ENCODE peak calls at places on chromosomes 12 and 14, in six cellular contexts. One of them, this sample, is unnamed.

GRCh38 chr14:76937181-76938091 is 91.1 kb downstream of the IRF2BPL start:
- DNase-seq in MM.1S: no peak
- DNase-seq in SK-N-SH: peak; percentile 93
- DNase-seq in CD8-positive, alpha-beta T cell: no peak
- DNase-seq in neural progenitor cell: peak; percentile 78
- DNase-seq in Panc1: no peak
- DNase-seq in this sample: peak; percentile 90

GRCh38 chr14:64943556-64943955 is 1.0 kb upstream of the GPX2 start:
- DNase-seq in MM.1S: no peak
- DNase-seq in SK-N-SH: no peak
- DNase-seq in CD8-positive, alpha-beta T cell: no peak
- DNase-seq in neural progenitor cell: no peak
- DNase-seq in Panc1: no peak
- DNase-seq in this sample: no peak

GRCh38 chr12:112891093-112892024 is 15.4 kb upstream of the OAS1 start:
- DNase-seq in MM.1S: no peak
- DNase-seq in SK-N-SH: peak; percentile 73
- DNase-seq in CD8-positive, alpha-beta T cell: no peak
- DNase-seq in neural progenitor cell: no peak
- DNase-seq in Panc1: no peak
- DNase-seq in this sample: peak; percentile 75

GRCh38 chr14:51368721-51369163 is 128.7 kb downstream of the TMX1 start:
- DNase-seq in MM.1S: no peak
- DNase-seq in SK-N-SH: no peak
- DNase-seq in CD8-positive, alpha-beta T cell: no peak
- DNase-seq in neural progenitor cell: no peak
- DNase-seq in Panc1: no peak
- DNase-seq in this sample: no peak

GRCh38 chr12:108237272-108237671 is 101.8 kb downstream of the CMKLR1 start:
- DNase-seq in MM.1S: no peak
- DNase-seq in SK-N-SH: no peak
- DNase-seq in CD8-positive, alpha-beta T cell: no peak
- DNase-seq in neural progenitor cell: peak; percentile 18
- DNase-seq in Panc1: no peak
- DNase-seq in this sample: no peak

GRCh38 chr12:96108321-96108720 is 72.9 kb upstream of the LTA4H start:
- DNase-seq in MM.1S: no peak
- DNase-seq in SK-N-SH: no peak
- DNase-seq in CD8-positive, alpha-beta T cell: peak; percentile 22
- DNase-seq in neural progenitor cell: no peak
- DNase-seq in Panc1: no peak
- DNase-seq in this sample: peak; percentile 78

GRCh38 chr12:59087077-59087673 is 166.9 kb upstream of the LRIG3 start:
- DNase-seq in MM.1S: no peak
- DNase-seq in SK-N-SH: peak; percentile 13
- DNase-seq in CD8-positive, alpha-beta T cell: no peak
- DNase-seq in neural progenitor cell: no peak
- DNase-seq in Panc1: no peak
- DNase-seq in this sample: no peak

GRCh38 chr12:93380480-93381121 is 2.9 kb downstream of the NUDT4 start:
- DNase-seq in MM.1S: peak; percentile 39
- DNase-seq in SK-N-SH: peak; percentile 50
- DNase-seq in CD8-positive, alpha-beta T cell: no peak
- DNase-seq in neural progenitor cell: peak; percentile 19
- DNase-seq in Panc1: no peak
- DNase-seq in this sample: no peak

GRCh38 chr14:102830474-102831045 is 53.3 kb downstream of the TRAF3 start:
- DNase-seq in MM.1S: no peak
- DNase-seq in SK-N-SH: no peak
- DNase-seq in CD8-positive, alpha-beta T cell: no peak
- DNase-seq in neural progenitor cell: no peak
- DNase-seq in Panc1: no peak
- DNase-seq in this sample: no peak

GRCh38 chr14:52166822-52167221 is 98.0 kb upstream of the NID2 start:
- DNase-seq in MM.1S: no peak
- DNase-seq in SK-N-SH: no peak
- DNase-seq in CD8-positive, alpha-beta T cell: no peak
- DNase-seq in neural progenitor cell: no peak
- DNase-seq in Panc1: no peak
- DNase-seq in this sample: no peak

GRCh38 chr14:54170301-54170700 is 213.7 kb upstream of the BMP4 start:
- DNase-seq in MM.1S: no peak
- DNase-seq in SK-N-SH: no peak
- DNase-seq in CD8-positive, alpha-beta T cell: no peak
- DNase-seq in neural progenitor cell: no peak
- DNase-seq in Panc1: no peak
- DNase-seq in this sample: no peak

GRCh38 chr14:23053426-23053825 is 3.9 kb downstream of the CDH24 start:
- DNase-seq in MM.1S: no peak
- DNase-seq in SK-N-SH: no peak
- DNase-seq in CD8-positive, alpha-beta T cell: no peak
- DNase-seq in neural progenitor cell: no peak
- DNase-seq in Panc1: no peak
- DNase-seq in this sample: no peak

GRCh38 chr14:44613061-44613712 is 106.1 kb upstream of the FSCB start:
- DNase-seq in MM.1S: no peak
- DNase-seq in SK-N-SH: no peak
- DNase-seq in CD8-positive, alpha-beta T cell: no peak
- DNase-seq in neural progenitor cell: no peak
- DNase-seq in Panc1: no peak
- DNase-seq in this sample: no peak

GRCh38 chr12:111757361-111758119 is 9.2 kb upstream of the ALDH2 start:
- DNase-seq in MM.1S: no peak
- DNase-seq in SK-N-SH: no peak
- DNase-seq in CD8-positive, alpha-beta T cell: no peak
- DNase-seq in neural progenitor cell: peak; percentile 32
- DNase-seq in Panc1: no peak
- DNase-seq in this sample: peak; percentile 90

GRCh38 chr12:1881936-1882335 is 36.5 kb downstream of the CACNA2D4 start:
- DNase-seq in MM.1S: no peak
- DNase-seq in SK-N-SH: peak; percentile 1
- DNase-seq in CD8-positive, alpha-beta T cell: no peak
- DNase-seq in neural progenitor cell: no peak
- DNase-seq in Panc1: no peak
- DNase-seq in this sample: no peak

GRCh38 chr14:29262979-29263378 is 496.4 kb downstream of the FOXG1 start:
- DNase-seq in MM.1S: no peak
- DNase-seq in SK-N-SH: no peak
- DNase-seq in CD8-positive, alpha-beta T cell: no peak
- DNase-seq in neural progenitor cell: no peak
- DNase-seq in Panc1: no peak
- DNase-seq in this sample: no peak

GRCh38 chr12:53591301-53592206 is 34.6 kb downstream of the ATF7 start:
- DNase-seq in MM.1S: no peak
- DNase-seq in SK-N-SH: no peak
- DNase-seq in CD8-positive, alpha-beta T cell: no peak
- DNase-seq in neural progenitor cell: peak; percentile 20
- DNase-seq in Panc1: no peak
- DNase-seq in this sample: no peak

GRCh38 chr12:45281994-45282393 is 66.1 kb downstream of the ANO6 start:
- DNase-seq in MM.1S: no peak
- DNase-seq in SK-N-SH: no peak
- DNase-seq in CD8-positive, alpha-beta T cell: no peak
- DNase-seq in neural progenitor cell: no peak
- DNase-seq in Panc1: no peak
- DNase-seq in this sample: no peak

GRCh38 chr12:26298785-26299621 is 103.6 kb downstream of the SSPN start:
- DNase-seq in MM.1S: peak; percentile 90
- DNase-seq in SK-N-SH: peak; percentile 12
- DNase-seq in CD8-positive, alpha-beta T cell: no peak
- DNase-seq in neural progenitor cell: no peak
- DNase-seq in Panc1: peak; percentile 97
- DNase-seq in this sample: no peak

DNA sequence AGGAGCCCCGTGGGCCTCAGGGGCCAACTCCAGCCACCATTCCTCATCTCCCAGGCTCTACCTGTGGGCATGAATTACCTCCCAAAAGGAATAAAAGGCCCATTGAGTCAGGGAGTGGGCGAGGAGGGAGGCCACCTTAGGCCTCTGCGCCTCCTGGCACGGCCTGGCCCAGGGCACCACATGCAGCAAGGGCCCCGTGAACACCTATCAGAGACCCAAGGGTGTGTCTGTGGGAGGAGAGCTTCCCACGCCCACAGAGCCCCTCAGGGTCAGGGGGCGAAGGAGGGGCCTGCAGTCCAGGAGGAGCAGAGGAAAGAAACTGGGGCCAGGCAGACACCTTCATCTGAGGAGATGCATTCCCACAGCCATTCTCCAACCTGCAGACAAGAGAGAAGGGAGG is 12.2 kb downstream of the RAPGEF3 start:
- DNase-seq in MM.1S: no peak
- DNase-seq in SK-N-SH: no peak
- DNase-seq in CD8-positive, alpha-beta T cell: no peak
- DNase-seq in neural progenitor cell: no peak
- DNase-seq in Panc1: no peak
- DNase-seq in this sample: no peak
- H3K27ac ChIP-seq in MM.1S: peak overlapping the region; percentile 23
- H3K27ac ChIP-seq in SK-N-SH: no peak overlapping the region
- H3K27ac ChIP-seq in CD8-positive, alpha-beta T cell: no peak overlapping the region
- H3K27ac ChIP-seq in neural progenitor cell: no peak overlapping the region
- H3K27ac ChIP-seq in Panc1: no peak overlapping the region
- H3K27ac ChIP-seq in this sample: no peak overlapping the region

DNA sequence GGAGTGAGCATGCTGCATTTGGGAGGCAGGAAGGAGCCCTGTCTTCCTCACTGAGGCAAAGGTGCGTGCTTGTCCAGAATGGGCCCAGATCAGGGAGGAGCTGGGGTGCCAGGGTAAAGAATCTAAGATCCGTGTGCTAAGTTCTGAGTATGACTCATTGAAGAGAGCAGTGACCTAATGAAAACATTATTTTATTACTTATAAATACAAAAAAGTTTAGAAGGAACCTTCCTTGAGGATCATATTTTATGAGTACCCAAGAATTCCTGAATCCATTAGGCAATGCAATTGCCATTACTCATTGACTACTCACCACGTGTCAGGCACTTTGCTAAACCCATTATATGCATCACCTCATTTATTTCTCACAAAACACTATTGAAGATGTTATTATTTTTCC is 264.7 kb downstream of the EGLN3 start:
- DNase-seq in MM.1S: no peak
- DNase-seq in SK-N-SH: no peak
- DNase-seq in CD8-positive, alpha-beta T cell: no peak
- DNase-seq in neural progenitor cell: no peak
- DNase-seq in Panc1: no peak
- DNase-seq in this sample: no peak
- H3K4me3 ChIP-seq in MM.1S: no peak overlapping the region
- H3K4me3 ChIP-seq in SK-N-SH: no peak overlapping the region
- H3K4me3 ChIP-seq in CD8-positive, alpha-beta T cell: no peak overlapping the region
- H3K4me3 ChIP-seq in neural progenitor cell: no peak overlapping the region
- H3K4me3 ChIP-seq in Panc1: no peak overlapping the region
- H3K4me3 ChIP-seq in this sample: no peak overlapping the region

DNA sequence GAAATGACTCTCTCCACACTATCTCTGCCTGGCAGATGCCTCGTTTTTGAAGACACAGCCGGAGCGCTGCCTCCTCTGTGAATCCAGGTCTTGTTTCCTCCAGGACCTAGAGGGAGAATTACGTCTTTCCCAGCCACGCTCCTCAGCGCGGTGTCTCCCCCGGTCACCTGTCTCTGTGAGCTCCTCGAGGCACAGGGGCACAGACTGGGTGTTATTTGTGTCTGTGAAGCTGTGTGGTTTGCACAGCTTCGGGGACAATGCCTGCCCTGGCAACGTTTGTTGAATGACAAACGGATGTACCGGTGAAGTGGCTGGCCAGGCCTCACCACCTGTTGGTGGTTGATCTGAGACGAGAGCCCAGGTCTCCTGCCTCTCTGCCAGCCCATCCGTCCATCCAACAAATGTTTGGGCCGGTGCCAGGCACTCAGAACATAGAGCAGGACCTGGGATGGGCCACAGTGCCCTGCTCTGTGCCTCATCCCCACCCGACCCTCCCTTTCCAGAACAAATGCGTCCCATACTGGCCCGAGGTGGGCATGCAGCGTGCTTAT is 6.1 kb downstream of the PTPN6 start:
- DNase-seq in MM.1S: no peak
- DNase-seq in SK-N-SH: peak; percentile 15
- DNase-seq in CD8-positive, alpha-beta T cell: peak; percentile 54
- DNase-seq in neural progenitor cell: no peak
- DNase-seq in Panc1: no peak
- DNase-seq in this sample: no peak
- H3K27ac ChIP-seq in MM.1S: peak overlapping the region; percentile 94
- H3K27ac ChIP-seq in SK-N-SH: no peak overlapping the region
- H3K27ac ChIP-seq in CD8-positive, alpha-beta T cell: peak overlapping the region; percentile 29
- H3K27ac ChIP-seq in neural progenitor cell: no peak overlapping the region
- H3K27ac ChIP-seq in Panc1: no peak overlapping the region
- H3K27ac ChIP-seq in this sample: no peak overlapping the region

GRCh38 chr12:67988600-67988999 is 647 bp upstream of the IFNG-AS1 start:
- DNase-seq in MM.1S: peak; percentile 84
- DNase-seq in SK-N-SH: no peak
- DNase-seq in CD8-positive, alpha-beta T cell: no peak
- DNase-seq in neural progenitor cell: peak; percentile 35
- DNase-seq in Panc1: no peak
- DNase-seq in this sample: no peak
- H3K4me3 ChIP-seq in MM.1S: peak overlapping the region; percentile 96
- H3K4me3 ChIP-seq in SK-N-SH: no peak overlapping the region
- H3K4me3 ChIP-seq in CD8-positive, alpha-beta T cell: no peak overlapping the region
- H3K4me3 ChIP-seq in neural progenitor cell: no peak overlapping the region
- H3K4me3 ChIP-seq in Panc1: no peak overlapping the region
- H3K4me3 ChIP-seq in this sample: no peak overlapping the region

This sample was measured in right cardiac atrium.